ENCODE peak calls at places on chromosomes 7 and 10, in five cellular contexts. O is activated T-helper 1 cell treated with Interleukin-2 at 50 U/mL for 16 hours, H is amygdala, I is NCI-H2081, J is SK-N-SH. S is an unnamed sample.

GRCh38 chr7:81111781-81112540 is 193.1 kb upstream of the SEMA3C start:
- DNase-seq in H (no peak), J (peak; percentile 75), I (no peak), O (no peak), S (no peak)

GRCh38 chr10:96588601-96589419 is 2.0 kb upstream of the TM9SF3 start:
- DNase-seq in H (no peak), J (no peak), O (no peak), I (no peak), S (no peak)

GRCh38 chr7:85748861-85749260 is 562.0 kb upstream of the SEMA3D start:
- DNase-seq in O (no peak), I (no peak), H (no peak), J (no peak), S (no peak)

GRCh38 chr7:36021917-36022550 is 131.0 kb upstream of the EEPD1 start:
- DNase-seq in H (peak; percentile 68), J (peak; percentile 38), I (no peak), O (no peak), S (no peak)

GRCh38 chr7:134512271-134512670 is 15.1 kb upstream of the AKR1B10 start:
- DNase-seq in O (no peak), I (no peak), H (no peak), J (no peak), S (no peak)

GRCh38 chr7:148395990-148396716 is 194.4 kb upstream of the C7orf33 start:
- DNase-seq in H (no peak), O (no peak), I (no peak), J (peak; percentile 38), S (no peak)

GRCh38 chr10:77555591-77556212 is 81.9 kb downstream of the KCNMA1 start:
- DNase-seq in O (no peak), I (no peak), J (no peak), H (no peak), S (no peak)

GRCh38 chr7:41328544-41328943 is 374.3 kb downstream of the INHBA start:
- DNase-seq in I (no peak), J (no peak), H (no peak), O (no peak), S (no peak)

GRCh38 chr10:73501651-73502050 is 5.8 kb upstream of the PPP3CB start:
- DNase-seq in J (no peak), I (no peak), H (no peak), O (no peak), S (no peak)

GRCh38 chr10:8360365-8360764 is 305.9 kb downstream of the GATA3 start:
- DNase-seq in I (no peak), J (no peak), O (no peak), H (no peak), S (no peak)

GRCh38 chr7:155669717-155670505 is 25.4 kb downstream of the RBM33 start:
- DNase-seq in H (no peak), J (peak; percentile 39), O (no peak), I (no peak), S (no peak)

GRCh38 chr7:131052285-131052942 is 275.3 kb upstream of the MKLN1 start:
- DNase-seq in I (no peak), H (no peak), O (no peak), J (no peak), S (peak; percentile 78)

GRCh38 chr7:22147113-22147512 is 201.4 kb upstream of the CDCA7L start:
- DNase-seq in I (no peak), O (no peak), H (no peak), J (peak; percentile 70), S (peak; percentile 95)

GRCh38 chr10:92914478-92915066 is 66.3 kb downstream of the EXOC6 start:
- DNase-seq in H (no peak), O (no peak), J (peak; percentile 41), I (peak; percentile 29), S (peak; percentile 83)

GRCh38 chr10:68560916-68561691 is 967 bp downstream of the TET1 start:
- DNase-seq in J (peak; percentile 89), H (no peak), O (no peak), I (peak; percentile 19), S (peak; percentile 62)

GRCh38 chr10:15735766-15736165 is 16.0 kb upstream of the ITGA8 start:
- DNase-seq in H (no peak), J (no peak), I (no peak), O (no peak), S (no peak)

GRCh38 chr10:3281911-3282310 is 109.3 kb upstream of the PITRM1 start:
- DNase-seq in H (no peak), O (no peak), I (no peak), J (no peak), S (no peak)

GRCh38 chr7:43693687-43694398 is 35.5 kb downstream of the COA1 start:
- DNase-seq in J (no peak), O (no peak), I (no peak), H (no peak), S (no peak)

GRCh38 chr7:23955600-23956149 is 245.7 kb downstream of the STK31 start:
- DNase-seq in J (no peak), O (no peak), H (no peak), I (no peak), S (peak; percentile 4)

GRCh38 chr7:120033114-120033513 is 239.9 kb upstream of the KCND2 start:
- DNase-seq in O (no peak), I (no peak), H (no peak), J (no peak), S (no peak)

GRCh38 chr10:11626071-11626470 is 14.6 kb upstream of the USP6NL start:
- DNase-seq in J (no peak), H (no peak), I (no peak), O (no peak), S (no peak)

GRCh38 chr7:55951637-55952351 is at the start of gene MRPS17:
- DNase-seq in I (peak; percentile 94), J (peak; percentile 99), O (peak; percentile 88), H (peak; percentile 64), S (peak; percentile 95)

GRCh38 chr10:91785851-91786250 is 12.4 kb upstream of the TNKS2 start:
- DNase-seq in H (no peak), J (no peak), I (no peak), O (no peak), S (peak; percentile 38)